ENCODE peak calls at places on chromosome 6, in eight cellular contexts. F, J, V, D, A, N, O and M are unnamed samples. For H3K36me3, the result is how much of the 10 kb centered on the place peaks cover.

GRCh38 chr6:163398796-163399195 is 15.7 kb upstream of the QKI start:
- DNase-seq in A (no peak), F (no peak), N (no peak), O (no peak), J (peak), V (no peak), D (peak), M (peak)

GRCh38 chr6:49556429-49556837 is 6.0 kb downstream of the C6orf141 start:
- DNase-seq in N (no peak), F (peak), A (no peak), V (peak), O (no peak), D (no peak), J (no peak), M (no peak)

GRCh38 chr6:159557046-159557445 is 136.0 kb downstream of the SOD2 start:
- DNase-seq in J (no peak), N (no peak), O (no peak), A (no peak), V (no peak), D (no peak), F (no peak), M (no peak)

GRCh38 chr6:90217621-90218496 is 78.8 kb downstream of the BACH2 start:
- DNase-seq in N (no peak), A (no peak), D (no peak), O (peak), V (no peak), F (no peak), J (no peak), M (no peak)

GRCh38 chr6:113306552-113307145 is 550.5 kb upstream of the MARCKS start:
- DNase-seq in A (peak), D (peak), F (peak), N (peak), O (peak), J (peak), V (peak), M (peak)

GRCh38 chr6:129994410-129994809 is 24.0 kb upstream of the L3MBTL3 start:
- DNase-seq in O (no peak), F (no peak), V (no peak), J (no peak), A (no peak), D (no peak), N (no peak), M (no peak)

GRCh38 chr6:111772274-111772780 is 100.9 kb downstream of the FYN start:
- DNase-seq in A (no peak), J (no peak), D (no peak), F (no peak), V (no peak), O (no peak), N (no peak), M (no peak)

GRCh38 chr6:138036111-138036510 is 71.1 kb downstream of the PERP start:
- DNase-seq in O (no peak), D (no peak), V (no peak), J (no peak), F (no peak), A (no peak), N (no peak), M (no peak)

GRCh38 chr6:116439572-116439971 is 21.6 kb upstream of the CALHM6 start:
- DNase-seq in D (no peak), V (no peak), A (no peak), F (no peak), O (no peak), N (no peak), J (no peak), M (no peak)

GRCh38 chr6:108243836-108244235 is 17.0 kb downstream of the SNX3 start:
- DNase-seq in V (no peak), O (no peak), A (no peak), F (peak), J (no peak), D (no peak), N (no peak), M (no peak)

GRCh38 chr6:17179246-17180073 is 77.6 kb downstream of the STMND1 start:
- DNase-seq in V (no peak), O (no peak), F (peak), A (no peak), D (no peak), J (no peak), N (no peak), M (no peak)

GRCh38 chr6:16239090-16239797 is 857 bp downstream of the GMPR start:
- DNase-seq in J (peak), N (no peak), F (peak), V (no peak), A (peak), D (peak), O (peak), M (peak)

GRCh38 chr6:39998126-39998525 is 63.9 kb upstream of the MOCS1 start:
- DNase-seq in F (no peak), D (no peak), O (no peak), N (no peak), A (no peak), V (no peak), J (no peak), M (no peak)

GRCh38 chr6:28977351-28978136 is 27.6 kb downstream of the ZNF311 start:
- DNase-seq in F (peak), D (no peak), J (peak), V (no peak), N (no peak), A (peak), O (peak), M (no peak)

GRCh38 chr6:105097288-105097687 is 82.5 kb downstream of the POPDC3 start:
- DNase-seq in N (no peak), F (no peak), D (no peak), O (peak), V (no peak), A (no peak), J (no peak), M (no peak)

GRCh38 chr6:137697267-137697938 is 169.7 kb upstream of the TNFAIP3 start:
- DNase-seq in A (no peak), V (no peak), J (no peak), O (no peak), N (no peak), D (no peak), F (peak), M (no peak)

GRCh38 chr6:154247119-154247814 is 109.3 kb downstream of the IPCEF1 start:
- DNase-seq in A (no peak), D (no peak), J (no peak), O (no peak), V (no peak), F (no peak), N (no peak), M (no peak)

GRCh38 chr6:105619971-105620741 is 217.3 kb upstream of the PREP start:
- DNase-seq in D (no peak), A (no peak), V (no peak), J (no peak), O (no peak), N (no peak), F (peak), M (no peak)

GRCh38 chr6:16104624-16105023 is 24.3 kb upstream of the MYLIP start:
- DNase-seq in A (no peak), N (no peak), F (no peak), J (no peak), O (no peak), V (no peak), D (no peak), M (no peak)

GRCh38 chr6:107657755-107658461 is 166.2 kb downstream of the SCML4 start:
- DNase-seq in J (peak), V (peak), O (no peak), A (peak), N (peak), F (peak), D (peak), M (peak)

GRCh38 chr6:37781788-37782187 is 37.7 kb upstream of the ZFAND3 start:
- DNase-seq in V (no peak), N (no peak), A (no peak), D (no peak), J (no peak), O (no peak), F (no peak), M (no peak)

DNA sequence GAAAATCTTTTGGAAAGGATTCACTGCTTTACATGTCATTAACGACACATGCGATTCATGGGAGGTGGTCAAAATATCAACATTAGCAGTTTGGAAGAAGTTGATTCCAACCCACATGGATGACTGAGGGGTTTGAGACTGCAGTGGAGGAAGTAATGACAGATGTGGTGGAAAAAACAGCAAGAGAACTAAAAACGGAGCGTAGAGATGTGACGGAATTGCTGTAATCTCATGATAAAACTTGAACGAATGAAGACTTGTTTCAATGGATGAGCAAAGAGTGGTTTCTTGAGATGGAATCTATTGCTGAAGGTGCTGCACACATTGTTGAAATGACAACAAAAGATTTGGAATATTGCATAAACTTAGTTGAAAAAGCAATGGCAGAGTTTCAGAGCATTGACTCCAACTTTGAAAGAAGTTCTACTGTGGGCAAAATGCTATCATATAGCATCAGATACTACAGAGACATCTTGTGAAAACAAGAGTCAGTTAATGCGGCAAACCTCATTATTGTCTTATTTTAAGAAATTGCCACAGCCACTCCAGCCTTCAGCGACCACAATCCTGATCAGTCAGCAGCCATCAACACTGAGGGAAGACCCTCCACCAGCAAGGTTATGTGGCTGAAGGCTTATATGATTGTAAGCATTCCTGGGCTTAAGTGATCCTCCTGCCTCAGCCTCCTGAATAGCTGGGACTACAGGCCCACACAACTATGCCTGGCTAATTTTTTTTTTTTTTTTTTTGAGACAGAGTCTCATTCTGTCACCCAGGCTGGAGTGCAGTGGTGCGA is 19.2 kb downstream of the SRSF3 start:
- DNase-seq in F (no peak), A (no peak), J (no peak), V (no peak), D (no peak), O (no peak), N (no peak), M (no peak)
- H3K36me3 ChIP-seq in F (under half), A (half or more), J (under half), V (under half), D (half or more), O (half or more), N (under half), M (under half)

DNA sequence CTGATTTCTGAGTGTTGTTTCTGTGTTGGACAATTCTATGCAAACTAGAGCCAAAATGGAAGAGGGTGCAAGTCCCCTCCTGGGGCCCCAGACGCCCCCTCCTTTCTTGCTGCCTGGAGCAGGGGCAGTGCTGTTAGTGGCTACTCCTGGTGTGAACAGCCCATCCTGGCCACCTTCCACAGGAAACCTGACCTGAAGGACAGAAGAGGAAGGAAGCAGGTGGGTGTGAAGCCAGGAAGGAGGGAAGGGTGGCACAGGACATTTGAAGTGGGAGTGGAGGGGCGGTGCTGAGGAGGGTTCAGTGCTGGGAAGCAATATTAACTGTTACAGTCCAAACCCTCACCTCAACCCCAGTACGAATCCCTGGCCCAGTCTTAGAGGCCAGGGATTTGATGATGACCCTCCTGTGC is 725 bp downstream of the PRICKLE4 start:
- DNase-seq in N (no peak), O (no peak), D (peak), J (no peak), A (peak), F (peak), V (no peak), M (peak)
- H3K4me3 ChIP-seq in N (peak), O (peak), D (peak), J (no peak), A (peak), F (peak), V (peak), M (peak)

GRCh38 chr6:149771925-149772324 is 22.4 kb downstream of the PCMT1 start:
- DNase-seq in A (no peak), D (no peak), O (no peak), N (no peak), F (no peak), V (no peak), J (no peak), M (no peak)

GRCh38 chr6:149771185-149771584 is 21.6 kb downstream of the PCMT1 start:
- DNase-seq in A (no peak), V (no peak), F (no peak), N (no peak), O (no peak), D (no peak), J (no peak), M (no peak)

GRCh38 chr6:149766156-149766768 is 16.7 kb downstream of the PCMT1 start:
- DNase-seq in N (no peak), J (no peak), O (no peak), A (no peak), F (peak), D (no peak), V (no peak), M (no peak)

GRCh38 chr6:149763866-149764265 is 14.3 kb downstream of the PCMT1 start:
- DNase-seq in A (no peak), N (no peak), O (no peak), F (no peak), V (no peak), D (no peak), J (no peak), M (no peak)

GRCh38 chr6:149769676-149770075 is 20.1 kb downstream of the PCMT1 start:
- DNase-seq in F (no peak), N (no peak), D (no peak), V (no peak), O (no peak), A (no peak), J (no peak), M (no peak)
- H3K36me3 ChIP-seq in F (under half), N (under half), D (half or more), V (under half), O (half or more), A (half or more), J (under half), M (half or more)

GRCh38 chr6:170292111-170292777 is 1.4 kb upstream of the DLL1 start:
- DNase-seq in O (no peak), V (no peak), F (no peak), N (no peak), D (no peak), A (peak), J (no peak), M (no peak)
- H3K4me3 ChIP-seq in O (no peak), V (peak), F (peak), N (peak), D (peak), A (peak), J (no peak), M (peak)

GRCh38 chr6:400815-401214 is 9.3 kb downstream of the IRF4 start:
- DNase-seq in N (no peak), A (no peak), J (no peak), O (no peak), V (no peak), F (no peak), D (no peak), M (no peak)
- H3K36me3 ChIP-seq in N (under half), A (half or more), J (under half), O (under half), V (under half), F (under half), D (under half), M (under half)

GRCh38 chr6:27720607-27721580 is 191.3 kb downstream of the OR2B2 start:
- DNase-seq in O (no peak), F (peak), J (no peak), A (no peak), N (no peak), D (no peak), V (peak), M (no peak)
- H3K4me3 ChIP-seq in O (no peak), F (no peak), J (no peak), A (no peak), N (no peak), D (no peak), V (peak), M (no peak)

DNA sequence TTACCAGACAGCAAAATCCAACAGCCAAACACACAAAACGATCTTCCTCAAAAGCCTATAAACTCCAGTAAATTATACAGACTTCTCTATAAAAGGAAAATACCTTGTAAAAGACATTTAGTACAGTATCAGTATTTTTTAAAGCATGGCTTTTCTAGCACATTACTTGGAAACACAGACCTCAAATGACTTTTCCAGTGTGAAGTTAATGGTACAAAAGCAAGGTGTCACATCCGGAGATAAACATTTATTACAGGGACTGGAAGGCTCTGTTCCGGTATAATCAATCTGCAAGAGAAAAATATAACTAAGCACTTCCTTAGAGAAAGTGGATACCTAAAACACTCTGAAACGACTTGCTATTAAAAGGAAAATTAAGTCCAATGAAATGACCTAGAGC is 17.1 kb downstream of the TMEM30A start:
- DNase-seq in A (no peak), D (no peak), O (no peak), V (no peak), N (no peak), J (no peak), F (no peak), M (no peak)
- H3K36me3 ChIP-seq in A (under half), D (under half), O (under half), V (under half), N (under half), J (under half), F (under half), M (under half)

DNA sequence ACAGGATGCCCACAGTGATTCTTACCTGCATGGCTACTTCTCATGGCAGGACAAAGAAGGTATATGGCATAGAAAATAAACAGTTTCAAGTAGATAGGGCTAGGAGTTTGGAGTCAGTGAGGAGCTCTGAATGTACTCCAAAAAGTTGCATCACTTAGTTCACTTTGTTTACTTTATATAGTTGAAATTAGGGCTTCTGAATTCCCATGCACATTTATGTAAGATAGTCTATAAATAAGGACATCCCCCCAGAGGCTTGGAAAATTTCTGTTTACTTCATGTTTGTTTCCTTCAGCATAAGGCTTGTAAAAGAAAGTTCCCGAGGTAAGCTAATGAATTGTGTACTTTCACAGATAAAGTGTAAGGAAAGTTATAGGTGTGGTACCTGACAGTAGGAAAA is 51.2 kb downstream of the ADTRP start:
- DNase-seq in A (no peak), D (no peak), J (no peak), V (no peak), O (no peak), F (no peak), N (no peak), M (no peak)
- H3K4me3 ChIP-seq in A (no peak), D (no peak), J (no peak), V (no peak), O (no peak), F (no peak), N (no peak), M (no peak)

GRCh38 chr6:121823437-121823851 is 388.0 kb downstream of the GJA1 start:
- DNase-seq in O (no peak), N (no peak), F (peak), J (no peak), D (no peak), V (no peak), A (no peak), M (no peak)
- H3K36me3 ChIP-seq in O (under half), N (under half), F (under half), J (under half), D (under half), V (under half), A (under half), M (under half)